ENCODE peak calls at places on chromosomes 7 and 10, in eight cellular contexts. P is tibial artery, F is BE2C, W is PC-3, K is left ventricle myocardium inferior, T is HCT116, X is fibroblast of lung, M is stomach. J is an unnamed sample. For H3K27me3, the result is how much of the 10 kb centered on the place peaks cover.

GRCh38 chr7:15367897-15368296 is 193.9 kb downstream of the AGMO start:
- DNase-seq in M (no peak), P (no peak), T (no peak), W (no peak), F (no peak), K (no peak), X (no peak), J (no peak)

GRCh38 chr10:14616465-14616864 is 158.2 kb downstream of the FAM107B start:
- DNase-seq in M (no peak), T (no peak), W (no peak), X (no peak), F (no peak), K (no peak), P (no peak), J (no peak)

GRCh38 chr7:17690030-17690429 is 250.3 kb downstream of the SNX13 start:
- DNase-seq in M (no peak), F (no peak), X (peak), W (peak), T (no peak), P (no peak), K (no peak), J (no peak)

GRCh38 chr7:131654668-131655326 is 98.4 kb upstream of the PODXL start:
- DNase-seq in M (peak), K (peak), F (peak), X (peak), W (peak), T (peak), P (peak), J (peak)

GRCh38 chr10:122103592-122103991 is 114.6 kb downstream of the TACC2 start:
- DNase-seq in F (no peak), P (no peak), X (no peak), T (no peak), M (no peak), K (no peak), W (no peak), J (no peak)

GRCh38 chr10:30542001-30542861 is 87.3 kb downstream of the LYZL2 start:
- DNase-seq in K (no peak), T (no peak), X (no peak), W (no peak), P (no peak), F (no peak), M (no peak), J (peak)

GRCh38 chr10:89792187-89792586 is 90.8 kb downstream of the KIF20B start:
- DNase-seq in K (no peak), F (no peak), X (no peak), T (no peak), W (peak), M (no peak), P (no peak), J (no peak)

GRCh38 chr7:107469836-107470416 is at the start of gene GPR22:
- DNase-seq in K (no peak), X (no peak), W (no peak), P (no peak), M (no peak), F (peak), T (no peak), J (no peak)

GRCh38 chr10:124338276-124338915 is 80.3 kb downstream of the OAT start:
- DNase-seq in P (peak), W (no peak), F (no peak), X (no peak), K (no peak), T (no peak), M (peak), J (no peak)

GRCh38 chr7:95865716-95866371 is 93.5 kb downstream of the DYNC1I1 start:
- DNase-seq in M (no peak), P (no peak), W (peak), F (no peak), T (peak), X (peak), K (no peak), J (no peak)

GRCh38 chr10:25226775-25227682 is 52.2 kb downstream of the GPR158 start:
- DNase-seq in P (no peak), M (peak), F (peak), W (peak), X (peak), T (peak), K (no peak), J (peak)

GRCh38 chr7:43513236-43513635 is 69.7 kb upstream of the STK17A start:
- DNase-seq in M (no peak), W (no peak), P (no peak), X (peak), K (no peak), F (no peak), T (no peak), J (no peak)

GRCh38 chr7:77425151-77426051 is 9.3 kb upstream of the GSAP start:
- DNase-seq in W (peak), M (no peak), K (no peak), F (no peak), P (no peak), T (peak), X (peak), J (no peak)

GRCh38 chr7:48389977-48390376 is 218.7 kb downstream of the ABCA13 start:
- DNase-seq in X (peak), F (no peak), P (no peak), T (no peak), M (no peak), K (no peak), W (peak), J (no peak)

GRCh38 chr10:113132651-113133088 is 182.6 kb downstream of the TCF7L2 start:
- DNase-seq in K (no peak), T (no peak), F (peak), W (no peak), P (no peak), X (peak), M (no peak), J (no peak)

GRCh38 chr7:26073041-26073440 is 79.0 kb upstream of the NFE2L3 start:
- DNase-seq in X (no peak), P (no peak), M (no peak), T (no peak), K (no peak), F (no peak), W (no peak), J (no peak)

GRCh38 chr7:17342726-17343125 is 44.3 kb downstream of the AHR start:
- DNase-seq in F (no peak), K (no peak), X (no peak), P (no peak), T (no peak), M (no peak), W (no peak), J (no peak)

GRCh38 chr7:137942459-137943115 is 59.3 kb downstream of the CREB3L2 start:
- DNase-seq in T (no peak), P (no peak), M (no peak), X (no peak), F (no peak), K (no peak), W (no peak), J (no peak)

GRCh38 chr10:92750788-92751533 is 61.2 kb downstream of the HHEX start:
- DNase-seq in K (no peak), X (no peak), P (no peak), F (no peak), T (no peak), W (peak), M (no peak), J (no peak)

GRCh38 chr10:13627459-13628310 is 40.9 kb downstream of the PRPF18 start:
- DNase-seq in F (no peak), X (no peak), M (no peak), P (no peak), W (no peak), K (no peak), T (no peak), J (no peak)

GRCh38 chr10:127619550-127619949 is 70.4 kb downstream of the NPS start:
- DNase-seq in F (no peak), M (no peak), X (no peak), K (no peak), W (no peak), P (no peak), T (no peak), J (no peak)

GRCh38 chr7:2864999-2865670 is 21.0 kb upstream of the GNA12 start:
- DNase-seq in F (peak), T (peak), P (peak), K (peak), W (peak), X (peak), M (peak), J (peak)

GRCh38 chr10:108561649-108562048 is 1361.7 kb downstream of the XPNPEP1 start:
- DNase-seq in X (peak), P (no peak), K (no peak), W (peak), F (no peak), M (no peak), T (no peak), J (no peak)

GRCh38 chr7:1569833-1570632 is at the start of gene PSMG3:
- DNase-seq in K (peak), F (peak), P (peak), W (peak), M (peak), X (peak), T (peak), J (peak)

GRCh38 chr7:82057476-82057875 is 287.6 kb upstream of the HGF start:
- DNase-seq in P (no peak), F (no peak), T (no peak), X (peak), M (no peak), K (no peak), W (no peak), J (no peak)

GRCh38 chr7:70489808-70490207 is 642.1 kb upstream of the GALNT17 start:
- DNase-seq in F (no peak), M (no peak), X (no peak), P (no peak), W (no peak), K (no peak), T (no peak), J (peak)

GRCh38 chr10:125592897-125593296 is 90.1 kb downstream of the TEX36 start:
- DNase-seq in W (no peak), M (no peak), P (no peak), T (no peak), K (no peak), F (no peak), X (no peak), J (no peak)

GRCh38 chr10:132898391-132899053 is 43.8 kb downstream of the CFAP46 start:
- DNase-seq in W (no peak), X (no peak), T (no peak), K (no peak), M (no peak), P (no peak), F (no peak), J (no peak)

GRCh38 chr10:105068497-105068896 is 427.4 kb downstream of the SORCS3 start:
- DNase-seq in P (no peak), T (no peak), K (no peak), W (peak), M (no peak), F (no peak), X (peak), J (no peak)

GRCh38 chr10:1043532-1043995 is 5.4 kb downstream of the IDI1 start:
- DNase-seq in X (no peak), P (no peak), W (no peak), K (peak), T (no peak), M (no peak), F (no peak), J (no peak)

GRCh38 chr7:11748884-11749283 is 83.1 kb downstream of the THSD7A start:
- DNase-seq in M (no peak), T (peak), K (no peak), P (no peak), X (no peak), W (peak), F (peak), J (no peak)

GRCh38 chr10:22501863-22502262 is 156.6 kb downstream of the SPAG6 start:
- DNase-seq in P (no peak), M (no peak), W (no peak), F (no peak), K (no peak), X (no peak), T (no peak), J (no peak)

GRCh38 chr10:22477365-22478287 is 132.3 kb downstream of the SPAG6 start:
- DNase-seq in P (no peak), K (no peak), W (no peak), X (no peak), T (no peak), F (no peak), M (no peak), J (no peak)

GRCh38 chr7:121755818-121756501 is 117.0 kb upstream of the PTPRZ1 start:
- DNase-seq in F (no peak), M (peak), T (no peak), X (no peak), W (no peak), K (no peak), P (no peak), J (no peak)

GRCh38 chr10:80506836-80507483 is 30.7 kb upstream of the SH2D4B start:
- DNase-seq in M (no peak), P (peak), X (no peak), K (no peak), T (no peak), F (no peak), W (no peak), J (no peak)
- H3K27me3 ChIP-seq in M (under half), P (under half), X (under half), K (under half), T (under half), F (under half), W (under half), J (under half)

DNA sequence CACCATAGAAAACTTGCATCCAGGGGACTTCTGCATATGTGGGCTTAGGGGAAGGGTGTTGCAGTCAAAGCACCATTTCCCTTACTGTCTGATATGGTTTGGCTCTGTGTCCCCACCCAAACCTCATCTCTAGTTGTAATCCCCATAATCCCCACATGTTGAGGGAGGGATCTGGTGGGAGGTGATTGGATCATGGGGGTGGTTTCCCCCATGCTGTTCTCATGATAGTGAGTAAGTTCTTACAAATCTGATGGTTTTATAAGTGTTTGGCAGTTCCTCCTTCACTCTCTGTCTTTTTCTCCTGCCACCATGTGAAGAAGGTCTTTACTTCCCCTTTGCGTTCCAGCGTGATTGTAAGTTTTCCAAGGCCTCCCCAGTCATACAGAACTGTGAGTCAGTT is 177.4 kb downstream of the ADK start:
- DNase-seq in F (no peak), P (no peak), X (peak), M (no peak), T (no peak), W (no peak), K (no peak), J (no peak)
- H3K27me3 ChIP-seq in F (under half), P (under half), X (under half), M (under half), T (under half), W (under half), K (under half), J (under half)

DNA sequence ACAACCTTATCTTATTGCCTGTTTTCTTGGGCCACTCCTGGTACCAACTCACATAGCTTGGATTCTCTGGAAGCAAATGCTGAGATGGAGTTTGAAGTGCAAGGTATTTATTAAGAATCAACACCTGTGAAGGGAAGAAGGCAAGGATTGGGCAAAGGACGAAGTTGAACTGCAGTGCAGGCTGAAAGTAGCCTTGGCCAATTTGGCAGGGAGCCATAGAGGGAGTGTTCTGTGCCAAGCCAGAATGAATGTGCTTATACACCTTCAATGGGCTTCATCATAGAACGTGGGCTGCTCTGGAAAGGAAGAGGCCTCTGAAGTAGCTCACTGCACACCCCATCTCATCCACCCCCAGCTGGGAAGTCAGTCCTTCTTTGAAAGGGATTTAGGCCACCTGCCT is 79.8 kb upstream of the IFRD1 start:
- DNase-seq in K (no peak), F (no peak), X (no peak), P (no peak), T (no peak), W (no peak), M (peak), J (peak)
- H3K27me3 ChIP-seq in K (under half), F (under half), X (under half), P (under half), T (under half), W (under half), M (under half), J (under half)

GRCh38 chr7:45573199-45573598 is 969 bp upstream of the ADCY1 start:
- DNase-seq in P (peak), M (no peak), W (no peak), K (no peak), F (no peak), X (no peak), T (no peak), J (no peak)
- H3K27me3 ChIP-seq in P (under half), M (half or more), W (under half), K (under half), F (under half), X (under half), T (under half), J (under half)

DNA sequence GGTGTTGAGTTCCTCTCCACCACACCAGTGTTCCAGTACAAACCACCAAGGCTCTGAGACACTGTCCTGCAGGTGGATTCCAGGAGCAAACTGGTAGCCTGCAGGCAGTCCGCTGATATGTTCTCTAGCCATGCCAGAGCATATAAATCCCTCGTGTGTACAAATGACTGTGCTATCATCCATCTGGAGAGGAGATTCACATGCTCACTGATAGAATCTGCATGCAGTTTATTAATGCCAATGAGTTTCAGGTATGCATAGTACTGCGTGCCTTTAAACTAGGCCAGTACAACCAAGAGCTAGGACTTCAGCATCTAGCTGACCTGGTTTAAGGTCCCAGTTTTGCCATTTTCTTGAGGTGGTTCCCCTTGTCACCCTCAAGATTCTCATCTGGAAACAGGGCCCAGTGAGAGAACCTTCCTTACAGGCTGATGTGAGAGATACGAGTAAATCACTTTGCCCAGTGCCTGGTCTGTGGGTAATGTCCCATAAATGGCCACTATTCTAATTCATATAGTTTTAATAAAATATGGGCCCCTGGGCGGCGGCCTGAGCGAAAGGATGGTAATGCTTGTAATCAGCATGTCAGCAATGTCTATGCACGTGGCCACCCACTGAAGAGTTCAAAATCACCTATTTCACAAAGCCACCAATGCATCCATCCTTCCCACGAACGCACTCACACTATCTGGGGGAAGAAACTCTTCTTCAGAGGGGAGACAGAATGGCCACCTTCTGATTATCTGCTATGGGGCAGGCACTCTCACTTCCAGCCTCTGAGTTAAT is 268.0 kb upstream of the ZMIZ1 start:
- DNase-seq in K (no peak), F (no peak), T (no peak), M (no peak), X (no peak), P (no peak), W (no peak), J (no peak)
- H3K27me3 ChIP-seq in K (under half), F (under half), T (under half), M (under half), X (under half), P (under half), W (under half), J (under half)

GRCh38 chr7:151871189-151871735 is 5.7 kb downstream of the PRKAG2 start:
- DNase-seq in W (no peak), F (no peak), K (peak), T (no peak), X (no peak), M (no peak), P (no peak), J (no peak)

GRCh38 chr7:151872531-151873401 is 4.1 kb downstream of the PRKAG2 start:
- DNase-seq in T (no peak), W (no peak), P (no peak), K (peak), M (no peak), F (no peak), X (no peak), J (no peak)

GRCh38 chr7:151871904-151872303 is 5.0 kb downstream of the PRKAG2 start:
- DNase-seq in X (no peak), F (no peak), K (peak), P (no peak), M (no peak), T (no peak), W (peak), J (no peak)

GRCh38 chr7:151875862-151876111 is 1.1 kb downstream of the PRKAG2 start:
- DNase-seq in F (no peak), X (peak), M (no peak), W (no peak), K (no peak), T (no peak), P (no peak), J (peak)

GRCh38 chr7:151873402-151873965 is 3.4 kb downstream of the PRKAG2 start:
- DNase-seq in M (no peak), T (no peak), K (peak), W (no peak), X (no peak), F (no peak), P (peak), J (no peak)
- H3K27me3 ChIP-seq in M (under half), T (under half), K (under half), W (under half), X (under half), F (under half), P (under half), J (under half)

J was measured in adrenal gland.